ENCODE peak calls at places on chromosomes 3 and 15, in four cellular contexts. D is cardiac fibroblast, I is neural progenitor cell, H is left ventricle myocardium inferior. Y is an unnamed sample.

GRCh38 chr3:78519281-78519680 is 1248.5 kb downstream of the ROBO1 start:
- DNase-seq in D (peak; percentile 9), I (no peak), H (no peak), Y (no peak)

GRCh38 chr3:23439080-23439479 is 236.0 kb downstream of the UBE2E2 start:
- DNase-seq in D (no peak), I (no peak), H (no peak), Y (no peak)

GRCh38 chr15:62607643-62608042 is 434.9 kb upstream of the TPM1 start:
- DNase-seq in D (no peak), I (no peak), H (no peak), Y (peak; percentile 29)

GRCh38 chr3:111846717-111847116 is 12.3 kb upstream of the PHLDB2 start:
- DNase-seq in D (peak; percentile 91), I (no peak), H (no peak), Y (peak; percentile 96)

GRCh38 chr15:71562251-71562650 is 248.1 kb upstream of the NR2E3 start:
- DNase-seq in D (peak; percentile 11), I (no peak), H (no peak), Y (peak; percentile 50)

GRCh38 chr15:96252148-96252547 is 78.4 kb upstream of the NR2F2 start:
- DNase-seq in D (no peak), I (no peak), H (no peak), Y (no peak)

GRCh38 chr3:27628029-27628750 is 93.9 kb downstream of the EOMES start:
- DNase-seq in D (no peak), I (no peak), H (no peak), Y (peak; percentile 17)

GRCh38 chr15:38531509-38531908 is 33.1 kb downstream of the RASGRP1 start:
- DNase-seq in D (peak; percentile 61), I (no peak), H (no peak), Y (no peak)

GRCh38 chr15:33985287-33985686 is 17.0 kb downstream of the CHRM5 start:
- DNase-seq in D (peak; percentile 80), I (peak; percentile 47), H (no peak), Y (peak; percentile 84)

GRCh38 chr15:85097250-85097649 is 115.6 kb downstream of the PDE8A start:
- DNase-seq in D (no peak), I (no peak), H (no peak), Y (no peak)

GRCh38 chr3:125322166-125322565 is 53.0 kb downstream of the ZNF148 start:
- DNase-seq in D (peak; percentile 49), I (no peak), H (no peak), Y (peak; percentile 76)

GRCh38 chr15:59191855-59192237 is 14.8 kb upstream of the LDHAL6B start:
- DNase-seq in D (peak; percentile 80), I (no peak), H (no peak), Y (peak; percentile 90)

GRCh38 chr3:102979682-102980378 is 545.0 kb downstream of the ZPLD1 start:
- DNase-seq in D (peak; percentile 95), I (no peak), H (peak; percentile 73), Y (peak; percentile 97)

GRCh38 chr15:78956937-78957336 is 12.1 kb upstream of the CTSH start:
- DNase-seq in D (no peak), I (no peak), H (no peak), Y (no peak)

GRCh38 chr3:51373658-51374421 is 11.3 kb upstream of the MANF start:
- DNase-seq in D (no peak), I (no peak), H (no peak), Y (no peak)

GRCh38 chr15:45903283-45903682 is 268.5 kb downstream of the SQOR start:
- DNase-seq in D (peak; percentile 1), I (no peak), H (no peak), Y (no peak)

GRCh38 chr3:100988080-100988479 is 5.1 kb downstream of the ABI3BP start:
- DNase-seq in D (no peak), I (no peak), H (no peak), Y (no peak)

GRCh38 chr3:178310833-178311380 is 225.3 kb upstream of the KCNMB2 start:
- DNase-seq in D (no peak), I (peak; percentile 43), H (no peak), Y (no peak)

GRCh38 chr3:25587094-25587493 is 77.6 kb downstream of the TOP2B start:
- DNase-seq in D (no peak), I (no peak), H (no peak), Y (no peak)

GRCh38 chr3:150582620-150583019 is 20.5 kb upstream of the SELENOT start:
- DNase-seq in D (no peak), I (no peak), H (no peak), Y (no peak)

GRCh38 chr3:128922804-128923459 is 43.5 kb downstream of the ACAD9 start:
- DNase-seq in D (no peak), I (no peak), H (no peak), Y (no peak)

GRCh38 chr3:194395767-194396527 is 3.1 kb downstream of the GP5 start:
- DNase-seq in D (no peak), I (peak; percentile 56), H (peak; percentile 27), Y (no peak)

GRCh38 chr15:25850154-25851111 is 12.7 kb downstream of the ATP10A start:
- DNase-seq in D (peak; percentile 73), I (peak; percentile 67), H (peak; percentile 79), Y (peak; percentile 80)

GRCh38 chr15:49876401-49877038 is 242.5 kb downstream of the ATP8B4 start:
- DNase-seq in D (peak; percentile 50), I (peak; percentile 45), H (peak; percentile 19), Y (peak; percentile 68)

GRCh38 chr15:93141373-93141790 is 52.4 kb upstream of the RGMA start:
- DNase-seq in D (no peak), I (no peak), H (no peak), Y (no peak)

GRCh38 chr15:88989578-88989977 is 76.4 kb upstream of the MFGE8 start:
- DNase-seq in D (peak; percentile 39), I (no peak), H (no peak), Y (peak; percentile 58)

GRCh38 chr3:8660271-8660731 is 15.7 kb upstream of the SSUH2 start:
- DNase-seq in D (peak; percentile 69), I (no peak), H (no peak), Y (peak; percentile 82)

GRCh38 chr3:40714771-40715170 is 190.0 kb downstream of the ZNF621 start:
- DNase-seq in D (no peak), I (no peak), H (no peak), Y (no peak)

GRCh38 chr3:136939489-136939888 is 18.3 kb upstream of the IL20RB start:
- DNase-seq in D (no peak), I (no peak), H (no peak), Y (no peak)

GRCh38 chr15:38862104-38862503 is 297.5 kb upstream of the RASGRP1 start:
- DNase-seq in D (no peak), I (no peak), H (no peak), Y (no peak)

GRCh38 chr3:149969110-149969944 is 1.4 kb downstream of the PFN2 start:
- DNase-seq in D (peak; percentile 88), I (peak; percentile 86), H (peak; percentile 25), Y (peak; percentile 90)

GRCh38 chr15:39172380-39173281 is 408.2 kb upstream of the THBS1 start:
- DNase-seq in D (peak; percentile 76), I (peak; percentile 12), H (peak; percentile 15), Y (no peak)

GRCh38 chr3:187261541-187261969 is 30.0 kb downstream of the MASP1 start:
- DNase-seq in D (peak; percentile 38), I (no peak), H (no peak), Y (peak; percentile 96)

GRCh38 chr15:52485290-52485689 is 43.4 kb downstream of the MYO5A start:
- DNase-seq in D (no peak), I (no peak), H (no peak), Y (no peak)

GRCh38 chr15:52445553-52445952 is 83.1 kb downstream of the MYO5A start:
- DNase-seq in D (no peak), I (no peak), H (no peak), Y (no peak)

GRCh38 chr3:158702815-158703481 is 29.3 kb downstream of the RARRES1 start:
- DNase-seq in D (peak; percentile 79), I (no peak), H (no peak), Y (peak; percentile 84)

DNA sequence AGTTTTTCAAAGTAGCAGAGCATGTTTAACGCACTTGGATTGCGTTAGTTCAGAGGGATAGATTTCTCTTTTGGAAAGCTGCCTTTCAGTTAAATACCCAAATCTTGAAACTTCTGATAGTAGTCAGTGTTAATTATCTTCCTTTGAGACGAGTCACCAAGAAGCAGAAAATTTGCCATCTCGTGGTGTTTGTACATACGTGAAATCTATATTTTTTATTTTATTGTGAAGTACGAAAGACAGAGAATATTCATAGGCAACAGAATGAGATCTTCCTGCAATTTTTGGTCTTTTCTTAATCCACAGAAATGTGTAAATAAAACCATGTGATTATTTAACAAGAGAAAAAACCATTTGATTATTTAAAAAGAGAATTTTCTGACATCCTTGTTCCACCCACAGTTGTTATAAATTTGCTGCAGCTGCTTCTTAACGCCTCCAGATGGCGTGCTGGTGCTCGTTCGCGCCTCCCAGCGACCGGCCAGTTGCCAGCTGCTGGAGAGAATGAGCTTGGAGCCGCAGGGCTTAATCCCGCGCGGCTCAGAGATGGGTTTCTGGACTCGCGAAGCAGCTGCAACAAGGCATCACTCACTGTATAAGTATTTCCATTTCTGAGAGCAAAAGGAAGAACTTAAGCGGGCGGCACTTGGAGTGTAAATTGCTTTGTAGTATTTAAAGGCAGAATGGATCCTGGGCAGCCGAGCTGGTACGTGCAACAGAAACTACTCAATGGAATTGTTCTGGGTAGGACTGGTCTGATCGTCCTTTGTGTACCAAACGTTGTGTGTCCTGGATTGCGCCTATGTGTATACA is 10.5 kb upstream of the SLITRK3 start:
- DNase-seq in D (peak; percentile 82), I (peak; percentile 92), H (peak; percentile 66), Y (peak; percentile 72)
- H3K4me3 ChIP-seq in D (peak overlapping the region; percentile 27), I (peak overlapping the region; percentile 40), H (peak overlapping the region; percentile 55), Y (peak overlapping the region; percentile 62)

GRCh38 chr15:66588537-66588936 is 22.7 kb upstream of the LCTL start:
- DNase-seq in D (no peak), I (peak; percentile 60), H (no peak), Y (no peak)
- TF ChIP-seq CTCF in D (no peak), I (peak; percentile 58), H (no peak), Y (no peak)

GRCh38 chr15:98646546-98647025 is 1.8 kb upstream of the IGF1R start:
- DNase-seq in D (no peak), I (no peak), H (no peak), Y (no peak)
- H3K4me3 ChIP-seq in D (peak overlapping the region; percentile 71), I (peak overlapping the region; percentile 84), H (peak overlapping the region; percentile 95), Y (peak overlapping the region; percentile 77)

GRCh38 chr3:182686033-182686886 is 107.0 kb upstream of the ATP11B start:
- DNase-seq in D (no peak), I (no peak), H (no peak), Y (no peak)

GRCh38 chr3:182683335-182684257 is 109.7 kb upstream of the ATP11B start:
- DNase-seq in D (peak; percentile 79), I (peak; percentile 81), H (peak; percentile 19), Y (peak; percentile 79)

GRCh38 chr3:182682263-182683229 is 110.8 kb upstream of the ATP11B start:
- DNase-seq in D (peak; percentile 43), I (peak; percentile 87), H (peak; percentile 34), Y (peak; percentile 17)
- TF ChIP-seq CTCF in D (peak; percentile 2), I (peak; percentile 55), H (peak; percentile 50), Y (peak; percentile 1)

Y was measured in fibroblast of the aortic adventitia.